ENCODE peak calls at places on chromosomes 13 and 19, in nine cellular contexts. One of them, this sample, is unnamed.

GRCh38 chr19:17889609-17890214 is 18.0 kb downstream of the SLC5A5 start:
- DNase-seq in HTR-8/SVneo: peak
- DNase-seq in EL: peak
- DNase-seq in GM20000: peak
- DNase-seq in T-helper 1 cell: no peak
- DNase-seq in ascending aorta: no peak
- DNase-seq in cardiac fibroblast: peak
- DNase-seq in HepG2: peak
- DNase-seq in HL-60: no peak
- DNase-seq in this sample: no peak

GRCh38 chr13:30341815-30342570 is 34.6 kb upstream of the KATNAL1 start:
- DNase-seq in HTR-8/SVneo: peak
- DNase-seq in EL: peak
- DNase-seq in GM20000: no peak
- DNase-seq in T-helper 1 cell: no peak
- DNase-seq in ascending aorta: peak
- DNase-seq in cardiac fibroblast: peak
- DNase-seq in HepG2: no peak
- DNase-seq in HL-60: no peak
- DNase-seq in this sample: no peak

GRCh38 chr19:7544626-7545025 is 9.1 kb downstream of the PNPLA6 start:
- DNase-seq in HTR-8/SVneo: no peak
- DNase-seq in EL: no peak
- DNase-seq in GM20000: no peak
- DNase-seq in T-helper 1 cell: peak
- DNase-seq in ascending aorta: no peak
- DNase-seq in cardiac fibroblast: no peak
- DNase-seq in HepG2: no peak
- DNase-seq in HL-60: peak
- DNase-seq in this sample: no peak

GRCh38 chr19:40719414-40719894 is 2.5 kb downstream of the ITPKC start:
- DNase-seq in HTR-8/SVneo: no peak
- DNase-seq in EL: no peak
- DNase-seq in GM20000: no peak
- DNase-seq in T-helper 1 cell: no peak
- DNase-seq in ascending aorta: no peak
- DNase-seq in cardiac fibroblast: no peak
- DNase-seq in HepG2: no peak
- DNase-seq in HL-60: no peak
- DNase-seq in this sample: no peak

GRCh38 chr13:83753912-83754624 is 128.2 kb downstream of the SLITRK1 start:
- DNase-seq in HTR-8/SVneo: no peak
- DNase-seq in EL: peak
- DNase-seq in GM20000: no peak
- DNase-seq in T-helper 1 cell: no peak
- DNase-seq in ascending aorta: no peak
- DNase-seq in cardiac fibroblast: no peak
- DNase-seq in HepG2: no peak
- DNase-seq in HL-60: no peak
- DNase-seq in this sample: no peak

GRCh38 chr13:110376120-110376519 is 69.0 kb downstream of the COL4A2 start:
- DNase-seq in HTR-8/SVneo: no peak
- DNase-seq in EL: no peak
- DNase-seq in GM20000: no peak
- DNase-seq in T-helper 1 cell: no peak
- DNase-seq in ascending aorta: no peak
- DNase-seq in cardiac fibroblast: no peak
- DNase-seq in HepG2: no peak
- DNase-seq in HL-60: no peak
- DNase-seq in this sample: no peak

GRCh38 chr13:62167650-62168172 is 752.1 kb upstream of the PCDH20 start:
- DNase-seq in HTR-8/SVneo: no peak
- DNase-seq in EL: no peak
- DNase-seq in GM20000: no peak
- DNase-seq in T-helper 1 cell: no peak
- DNase-seq in ascending aorta: no peak
- DNase-seq in cardiac fibroblast: no peak
- DNase-seq in HepG2: no peak
- DNase-seq in HL-60: no peak
- DNase-seq in this sample: no peak

GRCh38 chr13:81762449-81762848 is 1421.5 kb upstream of the SPRY2 start:
- DNase-seq in HTR-8/SVneo: no peak
- DNase-seq in EL: no peak
- DNase-seq in GM20000: no peak
- DNase-seq in T-helper 1 cell: no peak
- DNase-seq in ascending aorta: no peak
- DNase-seq in cardiac fibroblast: no peak
- DNase-seq in HepG2: no peak
- DNase-seq in HL-60: no peak
- DNase-seq in this sample: no peak

GRCh38 chr19:6378036-6378435 is 2.3 kb upstream of the PSPN start:
- DNase-seq in HTR-8/SVneo: no peak
- DNase-seq in EL: peak
- DNase-seq in GM20000: no peak
- DNase-seq in T-helper 1 cell: no peak
- DNase-seq in ascending aorta: no peak
- DNase-seq in cardiac fibroblast: peak
- DNase-seq in HepG2: no peak
- DNase-seq in HL-60: no peak
- DNase-seq in this sample: no peak

GRCh38 chr13:97341135-97341534 is 92.8 kb upstream of the RAP2A start:
- DNase-seq in HTR-8/SVneo: peak
- DNase-seq in EL: peak
- DNase-seq in GM20000: no peak
- DNase-seq in T-helper 1 cell: no peak
- DNase-seq in ascending aorta: no peak
- DNase-seq in cardiac fibroblast: no peak
- DNase-seq in HepG2: no peak
- DNase-seq in HL-60: no peak
- DNase-seq in this sample: no peak

GRCh38 chr13:99086869-99087129 is 108.9 kb upstream of the DOCK9 start:
- DNase-seq in HTR-8/SVneo: no peak
- DNase-seq in EL: peak
- DNase-seq in GM20000: no peak
- DNase-seq in T-helper 1 cell: peak
- DNase-seq in ascending aorta: no peak
- DNase-seq in cardiac fibroblast: no peak
- DNase-seq in HepG2: no peak
- DNase-seq in HL-60: no peak
- DNase-seq in this sample: no peak

GRCh38 chr13:63209330-63210017 is 1793.8 kb upstream of the PCDH20 start:
- DNase-seq in HTR-8/SVneo: no peak
- DNase-seq in EL: peak
- DNase-seq in GM20000: no peak
- DNase-seq in T-helper 1 cell: no peak
- DNase-seq in ascending aorta: no peak
- DNase-seq in cardiac fibroblast: no peak
- DNase-seq in HepG2: no peak
- DNase-seq in HL-60: no peak
- DNase-seq in this sample: no peak

GRCh38 chr19:42255766-42256750 is 1.1 kb upstream of the ERF start:
- DNase-seq in HTR-8/SVneo: no peak
- DNase-seq in EL: peak
- DNase-seq in GM20000: no peak
- DNase-seq in T-helper 1 cell: no peak
- DNase-seq in ascending aorta: peak
- DNase-seq in cardiac fibroblast: peak
- DNase-seq in HepG2: no peak
- DNase-seq in HL-60: no peak
- DNase-seq in this sample: peak

GRCh38 chr13:40494513-40494912 is 171.9 kb downstream of the FOXO1 start:
- DNase-seq in HTR-8/SVneo: no peak
- DNase-seq in EL: no peak
- DNase-seq in GM20000: no peak
- DNase-seq in T-helper 1 cell: peak
- DNase-seq in ascending aorta: no peak
- DNase-seq in cardiac fibroblast: peak
- DNase-seq in HepG2: no peak
- DNase-seq in HL-60: no peak
- DNase-seq in this sample: no peak

GRCh38 chr19:8239528-8240273 is 30.5 kb downstream of the CERS4 start:
- DNase-seq in HTR-8/SVneo: no peak
- DNase-seq in EL: no peak
- DNase-seq in GM20000: peak
- DNase-seq in T-helper 1 cell: no peak
- DNase-seq in ascending aorta: no peak
- DNase-seq in cardiac fibroblast: no peak
- DNase-seq in HepG2: no peak
- DNase-seq in HL-60: no peak
- DNase-seq in this sample: no peak

GRCh38 chr13:40401911-40402776 is 264.3 kb downstream of the FOXO1 start:
- DNase-seq in HTR-8/SVneo: peak
- DNase-seq in EL: peak
- DNase-seq in GM20000: peak
- DNase-seq in T-helper 1 cell: no peak
- DNase-seq in ascending aorta: peak
- DNase-seq in cardiac fibroblast: peak
- DNase-seq in HepG2: peak
- DNase-seq in HL-60: peak
- DNase-seq in this sample: no peak

GRCh38 chr19:4811328-4812131 is 20.0 kb downstream of the TICAM1 start:
- DNase-seq in HTR-8/SVneo: peak
- DNase-seq in EL: peak
- DNase-seq in GM20000: peak
- DNase-seq in T-helper 1 cell: peak
- DNase-seq in ascending aorta: peak
- DNase-seq in cardiac fibroblast: peak
- DNase-seq in HepG2: peak
- DNase-seq in HL-60: peak
- DNase-seq in this sample: peak

GRCh38 chr19:32266453-32266852 is 79.0 kb upstream of the ZNF507 start:
- DNase-seq in HTR-8/SVneo: no peak
- DNase-seq in EL: no peak
- DNase-seq in GM20000: no peak
- DNase-seq in T-helper 1 cell: no peak
- DNase-seq in ascending aorta: no peak
- DNase-seq in cardiac fibroblast: no peak
- DNase-seq in HepG2: no peak
- DNase-seq in HL-60: no peak
- DNase-seq in this sample: no peak

GRCh38 chr13:99182439-99182838 is 18.2 kb upstream of the UBAC2 start:
- DNase-seq in HTR-8/SVneo: no peak
- DNase-seq in EL: no peak
- DNase-seq in GM20000: no peak
- DNase-seq in T-helper 1 cell: no peak
- DNase-seq in ascending aorta: no peak
- DNase-seq in cardiac fibroblast: no peak
- DNase-seq in HepG2: no peak
- DNase-seq in HL-60: no peak
- DNase-seq in this sample: no peak

GRCh38 chr19:42067315-42067888 is 2.6 kb downstream of the GRIK5 start:
- DNase-seq in HTR-8/SVneo: no peak
- DNase-seq in EL: no peak
- DNase-seq in GM20000: no peak
- DNase-seq in T-helper 1 cell: no peak
- DNase-seq in ascending aorta: no peak
- DNase-seq in cardiac fibroblast: no peak
- DNase-seq in HepG2: no peak
- DNase-seq in HL-60: no peak
- DNase-seq in this sample: no peak

GRCh38 chr13:77338961-77339401 is 12.1 kb upstream of the MYCBP2 start:
- DNase-seq in HTR-8/SVneo: no peak
- DNase-seq in EL: no peak
- DNase-seq in GM20000: no peak
- DNase-seq in T-helper 1 cell: no peak
- DNase-seq in ascending aorta: no peak
- DNase-seq in cardiac fibroblast: no peak
- DNase-seq in HepG2: no peak
- DNase-seq in HL-60: no peak
- DNase-seq in this sample: peak

GRCh38 chr19:6509118-6509971 is 7.2 kb upstream of the TUBB4A start:
- DNase-seq in HTR-8/SVneo: no peak
- DNase-seq in EL: no peak
- DNase-seq in GM20000: no peak
- DNase-seq in T-helper 1 cell: no peak
- DNase-seq in ascending aorta: no peak
- DNase-seq in cardiac fibroblast: no peak
- DNase-seq in HepG2: peak
- DNase-seq in HL-60: no peak
- DNase-seq in this sample: no peak

GRCh38 chr13:102708211-102708610 is 13.4 kb upstream of the METTL21C start:
- DNase-seq in HTR-8/SVneo: no peak
- DNase-seq in EL: no peak
- DNase-seq in GM20000: no peak
- DNase-seq in T-helper 1 cell: no peak
- DNase-seq in ascending aorta: no peak
- DNase-seq in cardiac fibroblast: no peak
- DNase-seq in HepG2: no peak
- DNase-seq in HL-60: no peak
- DNase-seq in this sample: no peak

This sample was measured in memory B cell.